ENCODE peak calls at places on chromosomes 16 and 17, in seven cellular contexts. One of them, this sample, is unnamed. For H3K4me1 and H3K27me3, the result is how much of the 10 kb centered on the place peaks cover.

GRCh38 chr17:37592291-37592690 is 16.9 kb downstream of the SYNRG start:
- DNase-seq in K562: no peak
- DNase-seq in cardiac muscle cell: no peak
- DNase-seq in ovary: no peak
- DNase-seq in mammary epithelial cell: no peak
- DNase-seq in tibial nerve: no peak
- DNase-seq in tibial artery: no peak
- DNase-seq in this sample: no peak

GRCh38 chr17:57009737-57010445 is 32.0 kb downstream of the SCPEP1 start:
- DNase-seq in K562: peak
- DNase-seq in cardiac muscle cell: peak
- DNase-seq in ovary: peak
- DNase-seq in mammary epithelial cell: peak
- DNase-seq in tibial nerve: peak
- DNase-seq in tibial artery: no peak
- DNase-seq in this sample: peak

GRCh38 chr17:64386412-64387144 is 4.1 kb downstream of the PECAM1 start:
- DNase-seq in K562: peak
- DNase-seq in cardiac muscle cell: peak
- DNase-seq in ovary: no peak
- DNase-seq in mammary epithelial cell: no peak
- DNase-seq in tibial nerve: no peak
- DNase-seq in tibial artery: peak
- DNase-seq in this sample: no peak

GRCh38 chr16:11349599-11350276 is 4.5 kb downstream of the RMI2 start:
- DNase-seq in K562: no peak
- DNase-seq in cardiac muscle cell: peak
- DNase-seq in ovary: peak
- DNase-seq in mammary epithelial cell: peak
- DNase-seq in tibial nerve: peak
- DNase-seq in tibial artery: peak
- DNase-seq in this sample: no peak

GRCh38 chr17:47276868-47277267 is 23.2 kb downstream of the ITGB3 start:
- DNase-seq in K562: peak
- DNase-seq in cardiac muscle cell: peak
- DNase-seq in ovary: peak
- DNase-seq in mammary epithelial cell: peak
- DNase-seq in tibial nerve: peak
- DNase-seq in tibial artery: peak
- DNase-seq in this sample: peak

GRCh38 chr17:49862781-49863331 is 15.0 kb upstream of the TAC4 start:
- DNase-seq in K562: no peak
- DNase-seq in cardiac muscle cell: peak
- DNase-seq in ovary: no peak
- DNase-seq in mammary epithelial cell: no peak
- DNase-seq in tibial nerve: no peak
- DNase-seq in tibial artery: no peak
- DNase-seq in this sample: no peak

GRCh38 chr17:67245694-67246397 is 850 bp upstream of the HELZ start:
- DNase-seq in K562: peak
- DNase-seq in cardiac muscle cell: no peak
- DNase-seq in ovary: no peak
- DNase-seq in mammary epithelial cell: peak
- DNase-seq in tibial nerve: no peak
- DNase-seq in tibial artery: no peak
- DNase-seq in this sample: peak

GRCh38 chr16:59060212-59060611 is 326.1 kb upstream of the GOT2 start:
- DNase-seq in K562: no peak
- DNase-seq in cardiac muscle cell: peak
- DNase-seq in ovary: no peak
- DNase-seq in mammary epithelial cell: peak
- DNase-seq in tibial nerve: no peak
- DNase-seq in tibial artery: no peak
- DNase-seq in this sample: no peak

GRCh38 chr17:185445-186138 is 4.1 kb upstream of the DOC2B start:
- DNase-seq in K562: no peak
- DNase-seq in cardiac muscle cell: no peak
- DNase-seq in ovary: no peak
- DNase-seq in mammary epithelial cell: peak
- DNase-seq in tibial nerve: no peak
- DNase-seq in tibial artery: no peak
- DNase-seq in this sample: no peak

GRCh38 chr16:77437859-77438258 is 3.0 kb upstream of the ADAMTS18 start:
- DNase-seq in K562: no peak
- DNase-seq in cardiac muscle cell: peak
- DNase-seq in ovary: no peak
- DNase-seq in mammary epithelial cell: no peak
- DNase-seq in tibial nerve: no peak
- DNase-seq in tibial artery: no peak
- DNase-seq in this sample: no peak
- TF ChIP-seq CTCF in K562: peak
- TF ChIP-seq CTCF in cardiac muscle cell: peak
- TF ChIP-seq CTCF in ovary: no peak
- TF ChIP-seq CTCF in mammary epithelial cell: no peak
- TF ChIP-seq CTCF in tibial nerve: no peak
- TF ChIP-seq CTCF in tibial artery: no peak
- TF ChIP-seq CTCF in this sample: no peak

GRCh38 chr16:28208131-28208530 is 3.6 kb downstream of the XPO6 start:
- DNase-seq in K562: no peak
- DNase-seq in cardiac muscle cell: no peak
- DNase-seq in ovary: no peak
- DNase-seq in mammary epithelial cell: no peak
- DNase-seq in tibial nerve: no peak
- DNase-seq in tibial artery: no peak
- DNase-seq in this sample: no peak
- H3K4me1 ChIP-seq in K562: under half
- H3K4me1 ChIP-seq in cardiac muscle cell: under half
- H3K4me1 ChIP-seq in ovary: under half
- H3K4me1 ChIP-seq in mammary epithelial cell: under half
- H3K4me1 ChIP-seq in tibial nerve: under half
- H3K4me1 ChIP-seq in tibial artery: under half
- H3K4me1 ChIP-seq in this sample: under half

DNA sequence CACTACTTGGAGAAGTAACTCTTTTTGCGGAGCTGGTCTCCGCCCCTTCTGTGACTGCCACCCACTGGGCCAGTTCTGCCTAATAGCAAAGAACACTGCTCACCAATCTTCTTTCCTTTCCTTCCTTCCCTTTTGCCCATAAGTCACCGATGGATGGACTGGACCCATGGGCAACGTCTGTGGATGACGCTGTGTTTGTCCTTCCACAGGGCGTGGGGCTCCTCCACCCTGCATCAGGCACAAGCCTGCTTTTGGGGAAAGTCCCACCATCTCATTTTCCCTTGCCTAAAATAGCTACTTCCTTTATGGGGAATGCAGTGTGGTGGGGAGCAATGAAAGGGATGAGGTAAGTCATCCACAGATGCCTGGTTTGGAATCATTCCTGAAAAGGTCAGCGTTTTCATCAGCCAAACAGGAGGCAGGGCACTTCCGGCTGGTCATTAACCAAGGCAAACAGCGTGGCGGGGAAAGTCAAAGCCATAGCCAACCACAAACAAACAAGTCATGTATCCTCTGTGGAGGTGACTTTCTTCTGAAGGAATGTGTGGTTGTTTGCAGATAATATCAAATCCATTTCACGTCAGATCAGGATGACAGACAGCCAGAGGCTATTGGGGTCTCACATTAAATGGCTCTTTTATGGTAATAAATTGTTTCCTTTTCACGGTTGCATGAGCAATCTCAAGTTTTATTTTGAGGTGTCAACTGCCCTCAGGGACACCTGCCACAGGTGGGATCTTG is 30.7 kb upstream of the MED9 start:
- DNase-seq in K562: no peak
- DNase-seq in cardiac muscle cell: peak
- DNase-seq in ovary: no peak
- DNase-seq in mammary epithelial cell: peak
- DNase-seq in tibial nerve: peak
- DNase-seq in tibial artery: no peak
- DNase-seq in this sample: no peak
- H3K27me3 ChIP-seq in K562: under half
- H3K27me3 ChIP-seq in cardiac muscle cell: under half
- H3K27me3 ChIP-seq in ovary: under half
- H3K27me3 ChIP-seq in mammary epithelial cell: under half
- H3K27me3 ChIP-seq in tibial nerve: under half
- H3K27me3 ChIP-seq in tibial artery: under half
- H3K27me3 ChIP-seq in this sample: under half

GRCh38 chr17:13575466-13575865 is 26.3 kb downstream of the HS3ST3A1 start:
- DNase-seq in K562: no peak
- DNase-seq in cardiac muscle cell: no peak
- DNase-seq in ovary: no peak
- DNase-seq in mammary epithelial cell: no peak
- DNase-seq in tibial nerve: no peak
- DNase-seq in tibial artery: no peak
- DNase-seq in this sample: no peak

GRCh38 chr17:13575922-13576419 is 25.8 kb downstream of the HS3ST3A1 start:
- DNase-seq in K562: no peak
- DNase-seq in cardiac muscle cell: no peak
- DNase-seq in ovary: no peak
- DNase-seq in mammary epithelial cell: no peak
- DNase-seq in tibial nerve: no peak
- DNase-seq in tibial artery: no peak
- DNase-seq in this sample: no peak

GRCh38 chr17:13572581-13572980 is 29.1 kb downstream of the HS3ST3A1 start:
- DNase-seq in K562: no peak
- DNase-seq in cardiac muscle cell: peak
- DNase-seq in ovary: no peak
- DNase-seq in mammary epithelial cell: no peak
- DNase-seq in tibial nerve: no peak
- DNase-seq in tibial artery: no peak
- DNase-seq in this sample: no peak

GRCh38 chr17:13581925-13582324 is 19.8 kb downstream of the HS3ST3A1 start:
- DNase-seq in K562: no peak
- DNase-seq in cardiac muscle cell: peak
- DNase-seq in ovary: no peak
- DNase-seq in mammary epithelial cell: no peak
- DNase-seq in tibial nerve: no peak
- DNase-seq in tibial artery: no peak
- DNase-seq in this sample: no peak

DNA sequence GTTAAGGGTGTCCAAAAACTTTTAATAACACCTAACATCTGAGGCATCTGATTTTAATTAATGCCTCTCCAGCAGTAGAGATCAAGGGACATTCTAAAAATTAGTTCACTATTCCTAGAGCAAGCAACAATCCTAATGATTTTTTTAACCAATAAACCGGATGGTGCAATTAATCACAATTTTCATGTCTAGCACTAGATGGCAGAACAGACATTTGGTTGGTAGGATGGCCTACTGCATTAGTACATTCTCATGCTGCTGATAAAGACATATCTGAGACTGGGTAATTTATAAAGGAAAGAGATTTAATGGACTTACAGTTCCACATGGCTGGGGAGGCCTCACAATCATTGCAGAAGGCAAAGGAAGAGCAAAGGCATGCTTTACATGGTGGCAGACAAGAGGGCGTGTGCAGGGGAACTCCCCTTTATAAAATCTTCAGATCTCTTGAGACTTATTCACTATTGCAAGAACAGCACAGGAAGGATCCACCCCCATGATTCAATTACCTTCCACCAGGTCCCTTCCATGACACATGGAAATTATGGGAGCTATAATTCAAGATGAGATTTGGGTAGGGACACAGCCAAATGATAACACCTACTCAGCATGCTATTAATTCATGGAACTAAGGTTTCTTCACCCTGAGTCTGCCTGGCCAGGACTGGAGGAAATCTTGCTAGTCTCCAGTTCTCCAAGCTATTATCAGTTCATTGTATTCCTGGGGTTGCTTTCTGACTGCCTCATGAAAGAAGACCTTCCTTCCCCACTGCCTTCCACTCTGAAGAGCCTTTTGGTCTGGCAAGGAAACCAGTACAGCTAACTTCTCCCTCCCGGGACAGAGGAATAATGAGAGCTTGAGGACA is 24.8 kb downstream of the HS3ST3A1 start:
- DNase-seq in K562: no peak
- DNase-seq in cardiac muscle cell: no peak
- DNase-seq in ovary: no peak
- DNase-seq in mammary epithelial cell: no peak
- DNase-seq in tibial nerve: no peak
- DNase-seq in tibial artery: no peak
- DNase-seq in this sample: no peak
- TF ChIP-seq CTCF in K562: no peak
- TF ChIP-seq CTCF in cardiac muscle cell: peak
- TF ChIP-seq CTCF in ovary: no peak
- TF ChIP-seq CTCF in mammary epithelial cell: no peak
- TF ChIP-seq CTCF in tibial nerve: no peak
- TF ChIP-seq CTCF in tibial artery: no peak
- TF ChIP-seq CTCF in this sample: no peak

DNA sequence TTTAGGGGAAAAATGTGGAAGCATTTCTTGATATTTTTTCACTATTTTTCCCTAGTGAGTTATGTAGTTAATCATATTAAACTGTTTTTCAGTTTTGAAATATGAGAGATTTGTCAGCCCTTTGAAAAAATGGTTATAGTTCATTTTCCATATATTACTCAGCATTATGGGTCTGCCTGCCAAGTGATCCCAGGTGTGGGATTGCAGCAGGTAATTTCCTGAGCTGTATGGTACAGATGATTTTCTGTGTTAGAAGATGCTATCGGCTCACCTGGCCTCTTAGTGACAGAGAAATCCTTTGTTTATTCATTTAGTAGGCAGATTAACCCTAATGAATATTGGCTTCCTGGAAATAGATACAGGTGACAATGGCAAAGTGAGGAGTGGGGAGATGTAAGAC is 275.1 kb upstream of the TBX2 start:
- DNase-seq in K562: no peak
- DNase-seq in cardiac muscle cell: no peak
- DNase-seq in ovary: no peak
- DNase-seq in mammary epithelial cell: peak
- DNase-seq in tibial nerve: no peak
- DNase-seq in tibial artery: no peak
- DNase-seq in this sample: no peak
- H3K4me1 ChIP-seq in K562: under half
- H3K4me1 ChIP-seq in cardiac muscle cell: under half
- H3K4me1 ChIP-seq in ovary: under half
- H3K4me1 ChIP-seq in mammary epithelial cell: under half
- H3K4me1 ChIP-seq in tibial nerve: under half
- H3K4me1 ChIP-seq in tibial artery: under half
- H3K4me1 ChIP-seq in this sample: under half

DNA sequence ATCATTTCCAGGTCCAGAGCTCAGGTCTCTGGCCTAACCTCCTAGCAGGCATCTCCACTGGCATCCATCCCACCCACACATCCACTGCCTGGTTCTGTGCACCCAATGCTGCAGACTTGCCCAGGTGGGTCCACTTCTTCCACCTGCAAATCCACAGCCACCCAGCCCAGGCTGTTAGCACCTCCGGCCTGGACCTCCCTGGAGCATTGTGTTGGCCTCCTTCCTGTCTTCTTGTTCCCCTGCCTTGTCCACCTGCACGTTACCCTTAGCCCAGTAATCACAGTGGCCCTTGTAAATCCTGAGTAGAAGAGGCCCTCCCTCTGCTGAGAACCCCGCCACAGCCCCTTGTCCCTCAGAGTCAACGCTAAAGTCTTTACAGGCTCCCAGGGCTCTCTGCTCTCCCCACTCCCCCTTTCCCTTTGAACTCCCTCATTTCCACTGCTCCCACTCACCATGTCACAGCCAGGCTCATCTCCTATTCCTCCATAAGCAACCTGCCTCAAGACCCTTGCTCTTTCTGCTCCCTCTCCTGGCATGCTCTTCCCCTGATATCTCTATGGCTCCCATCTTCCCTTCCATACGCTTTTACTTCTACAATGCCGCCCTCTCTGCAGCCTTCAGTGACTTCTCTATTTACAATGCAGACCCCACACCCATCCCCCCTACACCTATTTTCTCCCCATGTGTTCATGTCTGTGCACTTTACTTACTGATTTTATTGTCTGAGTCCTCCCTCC is 288.8 kb downstream of the FOXL1 start:
- DNase-seq in K562: no peak
- DNase-seq in cardiac muscle cell: no peak
- DNase-seq in ovary: no peak
- DNase-seq in mammary epithelial cell: no peak
- DNase-seq in tibial nerve: no peak
- DNase-seq in tibial artery: no peak
- DNase-seq in this sample: no peak
- H3K27me3 ChIP-seq in K562: under half
- H3K27me3 ChIP-seq in cardiac muscle cell: under half
- H3K27me3 ChIP-seq in ovary: under half
- H3K27me3 ChIP-seq in mammary epithelial cell: under half
- H3K27me3 ChIP-seq in tibial nerve: under half
- H3K27me3 ChIP-seq in tibial artery: under half
- H3K27me3 ChIP-seq in this sample: under half

This sample was measured in BE2C.